ENCODE peak calls at places on chromosome 21, in eight cellular contexts. One of them, this sample, is unnamed.

GRCh38 chr21:14773777-14774345 is 227.7 kb upstream of the SAMSN1 start:
- DNase-seq in WTC11: peak
- DNase-seq in tibial artery: peak
- DNase-seq in MM.1S: peak
- DNase-seq in Caco-2: peak
- DNase-seq in fibroblast of lung: no peak
- DNase-seq in HFFc6: no peak
- DNase-seq in NB4: peak
- DNase-seq in this sample: no peak

GRCh38 chr21:45330075-45330781 is 42.5 kb upstream of the POFUT2 start:
- DNase-seq in WTC11: no peak
- DNase-seq in tibial artery: no peak
- DNase-seq in MM.1S: no peak
- DNase-seq in Caco-2: peak
- DNase-seq in fibroblast of lung: peak
- DNase-seq in HFFc6: peak
- DNase-seq in NB4: no peak
- DNase-seq in this sample: peak

GRCh38 chr21:36010801-36011200 is 49.5 kb downstream of the SETD4 start:
- DNase-seq in WTC11: no peak
- DNase-seq in tibial artery: no peak
- DNase-seq in MM.1S: no peak
- DNase-seq in Caco-2: no peak
- DNase-seq in fibroblast of lung: no peak
- DNase-seq in HFFc6: no peak
- DNase-seq in NB4: no peak
- DNase-seq in this sample: no peak

GRCh38 chr21:38905328-38905727 is 99.6 kb downstream of the ETS2 start:
- DNase-seq in WTC11: no peak
- DNase-seq in tibial artery: no peak
- DNase-seq in MM.1S: no peak
- DNase-seq in Caco-2: no peak
- DNase-seq in fibroblast of lung: no peak
- DNase-seq in HFFc6: no peak
- DNase-seq in NB4: no peak
- DNase-seq in this sample: no peak

GRCh38 chr21:31872072-31872451 is 758 bp upstream of the HUNK start:
- DNase-seq in WTC11: no peak
- DNase-seq in tibial artery: no peak
- DNase-seq in MM.1S: no peak
- DNase-seq in Caco-2: no peak
- DNase-seq in fibroblast of lung: no peak
- DNase-seq in HFFc6: no peak
- DNase-seq in NB4: no peak
- DNase-seq in this sample: no peak

GRCh38 chr21:32260130-32260529 is 18.7 kb downstream of the MIS18A start:
- DNase-seq in WTC11: no peak
- DNase-seq in tibial artery: no peak
- DNase-seq in MM.1S: no peak
- DNase-seq in Caco-2: no peak
- DNase-seq in fibroblast of lung: no peak
- DNase-seq in HFFc6: no peak
- DNase-seq in NB4: no peak
- DNase-seq in this sample: no peak

GRCh38 chr21:36079010-36079649 is 9.3 kb downstream of the CBR1 start:
- DNase-seq in WTC11: no peak
- DNase-seq in tibial artery: peak
- DNase-seq in MM.1S: peak
- DNase-seq in Caco-2: no peak
- DNase-seq in fibroblast of lung: no peak
- DNase-seq in HFFc6: no peak
- DNase-seq in NB4: no peak
- DNase-seq in this sample: no peak

GRCh38 chr21:38424333-38424732 is 73.9 kb downstream of the ERG start:
- DNase-seq in WTC11: no peak
- DNase-seq in tibial artery: no peak
- DNase-seq in MM.1S: peak
- DNase-seq in Caco-2: no peak
- DNase-seq in fibroblast of lung: no peak
- DNase-seq in HFFc6: no peak
- DNase-seq in NB4: no peak
- DNase-seq in this sample: no peak

GRCh38 chr21:38352536-38353219 is 95.9 kb downstream of the KCNJ15 start:
- DNase-seq in WTC11: peak
- DNase-seq in tibial artery: peak
- DNase-seq in MM.1S: peak
- DNase-seq in Caco-2: no peak
- DNase-seq in fibroblast of lung: peak
- DNase-seq in HFFc6: peak
- DNase-seq in NB4: peak
- DNase-seq in this sample: peak

GRCh38 chr21:37412603-37413360 is 46.2 kb downstream of the DYRK1A start:
- DNase-seq in WTC11: no peak
- DNase-seq in tibial artery: no peak
- DNase-seq in MM.1S: no peak
- DNase-seq in Caco-2: no peak
- DNase-seq in fibroblast of lung: peak
- DNase-seq in HFFc6: peak
- DNase-seq in NB4: peak
- DNase-seq in this sample: no peak

GRCh38 chr21:17488620-17489019 is 24.2 kb upstream of the CXADR start:
- DNase-seq in WTC11: no peak
- DNase-seq in tibial artery: no peak
- DNase-seq in MM.1S: peak
- DNase-seq in Caco-2: no peak
- DNase-seq in fibroblast of lung: no peak
- DNase-seq in HFFc6: no peak
- DNase-seq in NB4: no peak
- DNase-seq in this sample: no peak

GRCh38 chr21:15367061-15367626 is 302.3 kb upstream of the NRIP1 start:
- DNase-seq in WTC11: peak
- DNase-seq in tibial artery: no peak
- DNase-seq in MM.1S: no peak
- DNase-seq in Caco-2: no peak
- DNase-seq in fibroblast of lung: no peak
- DNase-seq in HFFc6: no peak
- DNase-seq in NB4: no peak
- DNase-seq in this sample: no peak

GRCh38 chr21:45983981-45984551 is 2.5 kb downstream of the COL6A1 start:
- DNase-seq in WTC11: peak
- DNase-seq in tibial artery: peak
- DNase-seq in MM.1S: no peak
- DNase-seq in Caco-2: peak
- DNase-seq in fibroblast of lung: no peak
- DNase-seq in HFFc6: no peak
- DNase-seq in NB4: no peak
- DNase-seq in this sample: no peak

GRCh38 chr21:15953551-15954116 is 223.9 kb downstream of the USP25 start:
- DNase-seq in WTC11: no peak
- DNase-seq in tibial artery: no peak
- DNase-seq in MM.1S: no peak
- DNase-seq in Caco-2: no peak
- DNase-seq in fibroblast of lung: no peak
- DNase-seq in HFFc6: no peak
- DNase-seq in NB4: no peak
- DNase-seq in this sample: no peak

GRCh38 chr21:29149771-29150425 is 19.5 kb downstream of the MAP3K7CL start:
- DNase-seq in WTC11: no peak
- DNase-seq in tibial artery: no peak
- DNase-seq in MM.1S: no peak
- DNase-seq in Caco-2: no peak
- DNase-seq in fibroblast of lung: peak
- DNase-seq in HFFc6: peak
- DNase-seq in NB4: no peak
- DNase-seq in this sample: no peak

GRCh38 chr21:43658769-43659135 is 536 bp downstream of the HSF2BP start:
- DNase-seq in WTC11: no peak
- DNase-seq in tibial artery: no peak
- DNase-seq in MM.1S: no peak
- DNase-seq in Caco-2: no peak
- DNase-seq in fibroblast of lung: no peak
- DNase-seq in HFFc6: no peak
- DNase-seq in NB4: no peak
- DNase-seq in this sample: no peak

GRCh38 chr21:43662286-43662685 is 2.9 kb downstream of the RRP1B start:
- DNase-seq in WTC11: no peak
- DNase-seq in tibial artery: no peak
- DNase-seq in MM.1S: no peak
- DNase-seq in Caco-2: no peak
- DNase-seq in fibroblast of lung: no peak
- DNase-seq in HFFc6: no peak
- DNase-seq in NB4: no peak
- DNase-seq in this sample: no peak

GRCh38 chr21:43657355-43658093 is 1.8 kb downstream of the HSF2BP start:
- DNase-seq in WTC11: no peak
- DNase-seq in tibial artery: no peak
- DNase-seq in MM.1S: no peak
- DNase-seq in Caco-2: no peak
- DNase-seq in fibroblast of lung: no peak
- DNase-seq in HFFc6: no peak
- DNase-seq in NB4: no peak
- DNase-seq in this sample: no peak

GRCh38 chr21:43658094-43658725 is 1.1 kb downstream of the HSF2BP start:
- DNase-seq in WTC11: no peak
- DNase-seq in tibial artery: no peak
- DNase-seq in MM.1S: no peak
- DNase-seq in Caco-2: no peak
- DNase-seq in fibroblast of lung: no peak
- DNase-seq in HFFc6: no peak
- DNase-seq in NB4: no peak
- DNase-seq in this sample: no peak

GRCh38 chr21:43659136-43660000 is at the start of the genes HSF2BP and RRP1B:
- DNase-seq in WTC11: peak
- DNase-seq in tibial artery: peak
- DNase-seq in MM.1S: peak
- DNase-seq in Caco-2: peak
- DNase-seq in fibroblast of lung: peak
- DNase-seq in HFFc6: peak
- DNase-seq in NB4: peak
- DNase-seq in this sample: peak
- TF ChIP-seq CTCF in WTC11: no peak
- TF ChIP-seq CTCF in tibial artery: no peak
- TF ChIP-seq CTCF in MM.1S: no peak
- TF ChIP-seq CTCF in Caco-2: no peak
- TF ChIP-seq CTCF in fibroblast of lung: no peak
- TF ChIP-seq CTCF in HFFc6: no peak
- TF ChIP-seq CTCF in NB4: no peak
- TF ChIP-seq CTCF in this sample: peak

GRCh38 chr21:34669149-34669879 is 520 bp downstream of the CLIC6 start:
- DNase-seq in WTC11: peak
- DNase-seq in tibial artery: no peak
- DNase-seq in MM.1S: no peak
- DNase-seq in Caco-2: no peak
- DNase-seq in fibroblast of lung: no peak
- DNase-seq in HFFc6: no peak
- DNase-seq in NB4: no peak
- DNase-seq in this sample: peak
- TF ChIP-seq CTCF in WTC11: no peak
- TF ChIP-seq CTCF in tibial artery: no peak
- TF ChIP-seq CTCF in MM.1S: no peak
- TF ChIP-seq CTCF in Caco-2: no peak
- TF ChIP-seq CTCF in fibroblast of lung: no peak
- TF ChIP-seq CTCF in HFFc6: no peak
- TF ChIP-seq CTCF in NB4: no peak
- TF ChIP-seq CTCF in this sample: no peak

GRCh38 chr21:33963848-33964555 is 48.4 kb upstream of the ATP5PO start:
- DNase-seq in WTC11: no peak
- DNase-seq in tibial artery: no peak
- DNase-seq in MM.1S: no peak
- DNase-seq in Caco-2: no peak
- DNase-seq in fibroblast of lung: no peak
- DNase-seq in HFFc6: no peak
- DNase-seq in NB4: no peak
- DNase-seq in this sample: no peak
- TF ChIP-seq CTCF in WTC11: no peak
- TF ChIP-seq CTCF in tibial artery: no peak
- TF ChIP-seq CTCF in MM.1S: no peak
- TF ChIP-seq CTCF in Caco-2: no peak
- TF ChIP-seq CTCF in fibroblast of lung: no peak
- TF ChIP-seq CTCF in HFFc6: no peak
- TF ChIP-seq CTCF in NB4: no peak
- TF ChIP-seq CTCF in this sample: no peak

GRCh38 chr21:41957991-41958766 is 4.4 kb upstream of the C2CD2 start:
- DNase-seq in WTC11: no peak
- DNase-seq in tibial artery: peak
- DNase-seq in MM.1S: no peak
- DNase-seq in Caco-2: peak
- DNase-seq in fibroblast of lung: peak
- DNase-seq in HFFc6: peak
- DNase-seq in NB4: no peak
- DNase-seq in this sample: no peak
- TF ChIP-seq CTCF in WTC11: no peak
- TF ChIP-seq CTCF in tibial artery: peak
- TF ChIP-seq CTCF in MM.1S: no peak
- TF ChIP-seq CTCF in Caco-2: no peak
- TF ChIP-seq CTCF in fibroblast of lung: peak
- TF ChIP-seq CTCF in HFFc6: peak
- TF ChIP-seq CTCF in NB4: no peak
- TF ChIP-seq CTCF in this sample: peak

DNA sequence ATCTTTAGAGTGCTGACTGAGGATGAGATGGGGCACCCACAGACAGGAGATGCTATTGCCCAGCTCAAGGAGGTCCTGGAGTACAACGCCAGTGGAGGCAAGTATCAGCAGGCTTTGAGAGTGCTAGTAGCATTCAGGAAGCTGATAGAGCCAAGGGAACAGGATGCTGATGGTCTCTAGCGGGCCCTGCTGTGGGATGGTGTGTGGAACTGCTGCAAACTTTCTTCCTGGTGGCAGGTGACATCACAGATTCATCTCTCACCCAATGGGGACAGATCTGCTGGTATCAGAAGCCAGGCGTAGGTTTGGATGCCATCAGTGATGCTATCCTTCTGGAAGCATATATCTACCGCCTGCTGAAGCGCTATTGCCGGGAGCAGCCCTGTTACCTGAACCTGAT is 609.8 kb upstream of the NCAM2 start:
- DNase-seq in WTC11: peak
- DNase-seq in tibial artery: no peak
- DNase-seq in MM.1S: no peak
- DNase-seq in Caco-2: no peak
- DNase-seq in fibroblast of lung: no peak
- DNase-seq in HFFc6: no peak
- DNase-seq in NB4: no peak
- DNase-seq in this sample: no peak
- TF ChIP-seq CTCF in WTC11: no peak
- TF ChIP-seq CTCF in tibial artery: no peak
- TF ChIP-seq CTCF in MM.1S: no peak
- TF ChIP-seq CTCF in Caco-2: no peak
- TF ChIP-seq CTCF in fibroblast of lung: no peak
- TF ChIP-seq CTCF in HFFc6: no peak
- TF ChIP-seq CTCF in NB4: no peak
- TF ChIP-seq CTCF in this sample: no peak

DNA sequence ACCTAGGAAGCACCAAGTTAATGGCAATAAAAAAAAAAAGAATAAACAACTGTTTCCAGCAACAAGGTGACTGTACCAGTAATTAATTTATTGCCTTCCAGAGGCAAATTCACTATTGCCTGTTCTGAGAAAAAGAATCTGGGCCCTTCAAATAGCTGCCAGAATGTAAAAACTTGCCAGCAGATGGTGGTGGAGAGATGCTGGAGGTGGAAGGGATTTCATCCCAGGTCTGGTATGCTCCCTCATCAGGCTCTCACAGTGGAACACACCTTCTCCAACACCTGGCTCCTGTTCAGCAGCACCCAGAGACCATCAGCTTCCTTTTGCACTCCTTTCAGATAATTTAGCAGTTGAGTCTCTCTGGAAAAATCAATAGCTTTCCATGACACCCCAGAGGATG is 792.9 kb upstream of the ADAMTS5 start:
- DNase-seq in WTC11: no peak
- DNase-seq in tibial artery: no peak
- DNase-seq in MM.1S: no peak
- DNase-seq in Caco-2: no peak
- DNase-seq in fibroblast of lung: no peak
- DNase-seq in HFFc6: no peak
- DNase-seq in NB4: no peak
- DNase-seq in this sample: no peak
- TF ChIP-seq CTCF in WTC11: no peak
- TF ChIP-seq CTCF in tibial artery: no peak
- TF ChIP-seq CTCF in MM.1S: no peak
- TF ChIP-seq CTCF in Caco-2: peak
- TF ChIP-seq CTCF in fibroblast of lung: no peak
- TF ChIP-seq CTCF in HFFc6: no peak
- TF ChIP-seq CTCF in NB4: no peak
- TF ChIP-seq CTCF in this sample: no peak

This sample was measured in progenitor cell of endocrine pancreas.